ENCODE peak calls at places on chromosomes 5 and 9, in four cellular contexts. N is HT-29, I is small intestine, D is NCI-H510A. W is an unnamed sample.

GRCh38 chr9:128724744-128725211 is 851 bp upstream of the ZDHHC12 start:
- DNase-seq in D (peak), N (peak), I (peak), W (peak)

GRCh38 chr5:53480474-53481353 is at the start of gene FST:
- DNase-seq in D (no peak), I (no peak), N (no peak), W (peak)

GRCh38 chr5:93909356-93909755 is 168.0 kb upstream of the POU5F2 start:
- DNase-seq in D (no peak), N (peak), I (no peak), W (no peak)

GRCh38 chr5:33631786-33632185 is 191.0 kb downstream of the TARS1 start:
- DNase-seq in D (no peak), N (no peak), I (no peak), W (no peak)

GRCh38 chr5:35863159-35863558 is 6.5 kb downstream of the IL7R start:
- DNase-seq in I (no peak), N (peak), D (no peak), W (no peak)

GRCh38 chr5:120684749-120685415 is 220.8 kb downstream of the PRR16 start:
- DNase-seq in N (no peak), I (no peak), D (no peak), W (no peak)

GRCh38 chr5:23026252-23027170 is 173.4 kb upstream of the CDH12 start:
- DNase-seq in D (no peak), N (no peak), I (no peak), W (no peak)

GRCh38 chr9:36169708-36170107 is 520 bp downstream of the CCIN start:
- DNase-seq in I (no peak), N (no peak), D (no peak), W (no peak)

GRCh38 chr9:91301161-91301560 is 60.6 kb downstream of the AUH start:
- DNase-seq in D (no peak), I (no peak), N (no peak), W (peak)